ENCODE peak calls at places on chromosome 21, in six cellular contexts. One of them, this sample, is unnamed.
A peak's percentile ranks its signal among the peaks of the same experiment; 100 is the strongest.

GRCh38 chr21:35316933-35317332 is 267.8 kb upstream of the RUNX1 start:
- DNase-seq in upper lobe of right lung: no peak
- DNase-seq in Caco-2: peak; percentile 22
- DNase-seq in glutamatergic neuron: no peak
- DNase-seq in mesothelial cell of epicardium: no peak
- DNase-seq in HL-60: no peak
- DNase-seq in this sample: no peak

GRCh38 chr21:29075706-29076447 is 2.4 kb upstream of the CCT8 start:
- DNase-seq in glutamatergic neuron: no peak
- DNase-seq in mesothelial cell of epicardium: no peak
- DNase-seq in Caco-2: no peak
- DNase-seq in HL-60: no peak
- DNase-seq in upper lobe of right lung: no peak
- DNase-seq in this sample: no peak

GRCh38 chr21:25862596-25862995 is 127.8 kb downstream of the GABPA start:
- DNase-seq in upper lobe of right lung: no peak
- DNase-seq in HL-60: peak; percentile 42
- DNase-seq in Caco-2: peak; percentile 5
- DNase-seq in mesothelial cell of epicardium: no peak
- DNase-seq in glutamatergic neuron: no peak
- DNase-seq in this sample: no peak

GRCh38 chr21:35563885-35564451 is 496.4 kb downstream of the SETD4 start:
- DNase-seq in upper lobe of right lung: no peak
- DNase-seq in HL-60: no peak
- DNase-seq in Caco-2: no peak
- DNase-seq in glutamatergic neuron: peak; percentile 58
- DNase-seq in mesothelial cell of epicardium: no peak
- DNase-seq in this sample: no peak

GRCh38 chr21:34836103-34836932 is 167.5 kb downstream of the CLIC6 start:
- DNase-seq in HL-60: no peak
- DNase-seq in mesothelial cell of epicardium: no peak
- DNase-seq in upper lobe of right lung: peak; percentile 88
- DNase-seq in Caco-2: no peak
- DNase-seq in glutamatergic neuron: no peak
- DNase-seq in this sample: no peak

GRCh38 chr21:14591277-14591876 is 45.3 kb upstream of the SAMSN1 start:
- DNase-seq in HL-60: no peak
- DNase-seq in Caco-2: no peak
- DNase-seq in glutamatergic neuron: no peak
- DNase-seq in mesothelial cell of epicardium: no peak
- DNase-seq in upper lobe of right lung: no peak
- DNase-seq in this sample: no peak

GRCh38 chr21:43790053-43790524 is 712 bp downstream of the RRP1 start:
- DNase-seq in mesothelial cell of epicardium: no peak
- DNase-seq in glutamatergic neuron: no peak
- DNase-seq in upper lobe of right lung: no peak
- DNase-seq in HL-60: no peak
- DNase-seq in Caco-2: no peak
- DNase-seq in this sample: no peak

GRCh38 chr21:42750737-42751530 is 97.5 kb downstream of the PDE9A start:
- DNase-seq in upper lobe of right lung: peak; percentile 56
- DNase-seq in glutamatergic neuron: no peak
- DNase-seq in HL-60: no peak
- DNase-seq in mesothelial cell of epicardium: no peak
- DNase-seq in Caco-2: no peak
- DNase-seq in this sample: no peak

GRCh38 chr21:37072239-37072987 is 458 bp downstream of the PIGP start:
- DNase-seq in HL-60: peak; percentile 61
- DNase-seq in mesothelial cell of epicardium: peak; percentile 82
- DNase-seq in Caco-2: peak; percentile 81
- DNase-seq in upper lobe of right lung: peak; percentile 92
- DNase-seq in glutamatergic neuron: peak; percentile 76
- DNase-seq in this sample: no peak

GRCh38 chr21:33731447-33731846 is 89.1 kb downstream of the ITSN1 start:
- DNase-seq in HL-60: no peak
- DNase-seq in Caco-2: no peak
- DNase-seq in upper lobe of right lung: no peak
- DNase-seq in mesothelial cell of epicardium: no peak
- DNase-seq in glutamatergic neuron: no peak
- DNase-seq in this sample: no peak

GRCh38 chr21:27885296-27885711 is 918.4 kb upstream of the ADAMTS5 start:
- DNase-seq in Caco-2: no peak
- DNase-seq in mesothelial cell of epicardium: no peak
- DNase-seq in glutamatergic neuron: no peak
- DNase-seq in HL-60: no peak
- DNase-seq in upper lobe of right lung: no peak
- DNase-seq in this sample: no peak

GRCh38 chr21:46322351-46323226 is 1.1 kb downstream of the C21orf58 start:
- DNase-seq in mesothelial cell of epicardium: no peak
- DNase-seq in Caco-2: peak; percentile 27
- DNase-seq in glutamatergic neuron: peak; percentile 22
- DNase-seq in upper lobe of right lung: no peak
- DNase-seq in HL-60: peak; percentile 37
- DNase-seq in this sample: no peak

GRCh38 chr21:36145259-36145658 is 10.4 kb downstream of the CBR3 start:
- DNase-seq in glutamatergic neuron: no peak
- DNase-seq in Caco-2: no peak
- DNase-seq in mesothelial cell of epicardium: no peak
- DNase-seq in upper lobe of right lung: no peak
- DNase-seq in HL-60: no peak
- DNase-seq in this sample: no peak

GRCh38 chr21:43294194-43294902 is 125.5 kb downstream of the CRYAA start:
- DNase-seq in mesothelial cell of epicardium: no peak
- DNase-seq in upper lobe of right lung: peak; percentile 12
- DNase-seq in glutamatergic neuron: peak; percentile 4
- DNase-seq in Caco-2: no peak
- DNase-seq in HL-60: no peak
- DNase-seq in this sample: no peak

GRCh38 chr21:36150192-36150711 is 6.4 kb upstream of the DOP1B start:
- DNase-seq in glutamatergic neuron: no peak
- DNase-seq in upper lobe of right lung: no peak
- DNase-seq in mesothelial cell of epicardium: no peak
- DNase-seq in Caco-2: no peak
- DNase-seq in HL-60: peak; percentile 89
- DNase-seq in this sample: no peak

GRCh38 chr21:44092201-44092600 is 15.0 kb upstream of the PWP2 start:
- DNase-seq in glutamatergic neuron: no peak
- DNase-seq in mesothelial cell of epicardium: no peak
- DNase-seq in HL-60: no peak
- DNase-seq in upper lobe of right lung: peak; percentile 33
- DNase-seq in Caco-2: no peak
- DNase-seq in this sample: peak; percentile 58

GRCh38 chr21:29190920-29191319 is 60.5 kb downstream of the MAP3K7CL start:
- DNase-seq in glutamatergic neuron: no peak
- DNase-seq in mesothelial cell of epicardium: no peak
- DNase-seq in Caco-2: no peak
- DNase-seq in HL-60: peak; percentile 56
- DNase-seq in upper lobe of right lung: no peak
- DNase-seq in this sample: no peak

GRCh38 chr21:34939673-34940321 is 109.3 kb downstream of the RUNX1 start:
- DNase-seq in Caco-2: no peak
- DNase-seq in HL-60: peak; percentile 50
- DNase-seq in mesothelial cell of epicardium: no peak
- DNase-seq in upper lobe of right lung: no peak
- DNase-seq in glutamatergic neuron: no peak
- DNase-seq in this sample: no peak

GRCh38 chr21:37459575-37459974 is 93.0 kb downstream of the DYRK1A start:
- DNase-seq in glutamatergic neuron: no peak
- DNase-seq in HL-60: no peak
- DNase-seq in mesothelial cell of epicardium: no peak
- DNase-seq in upper lobe of right lung: no peak
- DNase-seq in Caco-2: no peak
- DNase-seq in this sample: no peak

GRCh38 chr21:33584455-33584854 is 4.0 kb downstream of the DONSON start:
- DNase-seq in HL-60: no peak
- DNase-seq in Caco-2: no peak
- DNase-seq in mesothelial cell of epicardium: no peak
- DNase-seq in upper lobe of right lung: no peak
- DNase-seq in glutamatergic neuron: no peak
- DNase-seq in this sample: no peak

GRCh38 chr21:15444118-15444960 is 285.4 kb upstream of the USP25 start:
- DNase-seq in glutamatergic neuron: no peak
- DNase-seq in HL-60: no peak
- DNase-seq in upper lobe of right lung: no peak
- DNase-seq in Caco-2: peak; percentile 69
- DNase-seq in mesothelial cell of epicardium: no peak
- DNase-seq in this sample: no peak

GRCh38 chr21:42685036-42685435 is 31.6 kb downstream of the PDE9A start:
- DNase-seq in upper lobe of right lung: no peak
- DNase-seq in mesothelial cell of epicardium: no peak
- DNase-seq in HL-60: no peak
- DNase-seq in glutamatergic neuron: no peak
- DNase-seq in Caco-2: no peak
- DNase-seq in this sample: no peak

GRCh38 chr21:34242973-34243372 is 120.8 kb upstream of the KCNE2 start:
- DNase-seq in HL-60: no peak
- DNase-seq in mesothelial cell of epicardium: no peak
- DNase-seq in Caco-2: no peak
- DNase-seq in glutamatergic neuron: no peak
- DNase-seq in upper lobe of right lung: no peak
- DNase-seq in this sample: no peak

GRCh38 chr21:34885636-34886553 is 163.2 kb downstream of the RUNX1 start:
- DNase-seq in mesothelial cell of epicardium: no peak
- DNase-seq in upper lobe of right lung: no peak
- DNase-seq in Caco-2: peak; percentile 33
- DNase-seq in glutamatergic neuron: no peak
- DNase-seq in HL-60: peak; percentile 14
- DNase-seq in this sample: no peak

DNA sequence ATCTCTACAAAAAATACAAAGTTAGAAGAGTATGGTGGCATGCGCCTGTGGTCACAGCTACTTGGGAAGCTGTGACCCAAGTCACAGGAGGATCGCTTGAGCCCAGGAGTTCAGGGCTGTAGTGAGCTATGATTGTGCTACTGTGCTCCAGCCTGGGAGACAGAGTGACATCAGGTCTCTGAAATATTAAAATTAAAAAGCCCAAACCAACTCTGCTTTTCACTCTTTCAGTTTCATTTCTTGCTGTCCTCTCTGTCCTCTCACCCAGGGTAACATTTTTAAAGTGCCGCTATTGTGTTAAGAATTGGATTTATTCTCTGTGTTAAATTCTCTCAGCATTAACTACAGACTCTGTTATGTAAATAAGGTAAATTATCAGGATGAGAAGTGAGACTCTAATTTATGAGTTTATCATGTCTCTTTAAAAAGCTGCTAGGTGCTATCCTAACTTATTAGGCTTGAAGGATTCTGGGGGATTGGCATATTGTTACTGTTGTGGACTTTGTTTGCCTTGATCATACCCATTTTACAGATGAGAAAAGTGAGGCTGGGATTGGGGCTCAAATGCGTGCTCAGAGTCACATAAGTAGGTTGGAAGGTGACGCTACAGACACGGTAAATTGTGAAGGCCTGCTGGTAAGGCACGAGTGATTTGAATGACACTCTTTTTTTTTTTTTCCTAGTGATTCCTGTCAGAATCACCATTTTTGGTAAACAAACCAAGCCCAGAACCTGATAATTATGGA is 46.5 kb downstream of the B3GALT5 start:
- DNase-seq in HL-60: no peak
- DNase-seq in glutamatergic neuron: no peak
- DNase-seq in Caco-2: no peak
- DNase-seq in mesothelial cell of epicardium: no peak
- DNase-seq in upper lobe of right lung: no peak
- DNase-seq in this sample: no peak
- TF ChIP-seq CTCF in HL-60: no peak
- TF ChIP-seq CTCF in glutamatergic neuron: no peak
- TF ChIP-seq CTCF in Caco-2: no peak
- TF ChIP-seq CTCF in mesothelial cell of epicardium: no peak
- TF ChIP-seq CTCF in upper lobe of right lung: no peak
- TF ChIP-seq CTCF in this sample: no peak

GRCh38 chr21:18252686-18253085 is 8.1 kb downstream of the CHODL start:
- DNase-seq in mesothelial cell of epicardium: no peak
- DNase-seq in Caco-2: no peak
- DNase-seq in glutamatergic neuron: peak; percentile 33
- DNase-seq in upper lobe of right lung: no peak
- DNase-seq in HL-60: no peak
- DNase-seq in this sample: no peak

GRCh38 chr21:18253252-18253651 is 8.6 kb downstream of the CHODL start:
- DNase-seq in HL-60: no peak
- DNase-seq in Caco-2: no peak
- DNase-seq in mesothelial cell of epicardium: no peak
- DNase-seq in glutamatergic neuron: no peak
- DNase-seq in upper lobe of right lung: no peak
- DNase-seq in this sample: no peak

GRCh38 chr21:18251065-18251464 is 6.4 kb downstream of the CHODL start:
- DNase-seq in upper lobe of right lung: no peak
- DNase-seq in Caco-2: no peak
- DNase-seq in glutamatergic neuron: no peak
- DNase-seq in mesothelial cell of epicardium: no peak
- DNase-seq in HL-60: no peak
- DNase-seq in this sample: no peak

GRCh38 chr21:18248171-18248570 is 3.5 kb downstream of the CHODL start:
- DNase-seq in mesothelial cell of epicardium: no peak
- DNase-seq in Caco-2: no peak
- DNase-seq in upper lobe of right lung: no peak
- DNase-seq in glutamatergic neuron: no peak
- DNase-seq in HL-60: no peak
- DNase-seq in this sample: no peak

DNA sequence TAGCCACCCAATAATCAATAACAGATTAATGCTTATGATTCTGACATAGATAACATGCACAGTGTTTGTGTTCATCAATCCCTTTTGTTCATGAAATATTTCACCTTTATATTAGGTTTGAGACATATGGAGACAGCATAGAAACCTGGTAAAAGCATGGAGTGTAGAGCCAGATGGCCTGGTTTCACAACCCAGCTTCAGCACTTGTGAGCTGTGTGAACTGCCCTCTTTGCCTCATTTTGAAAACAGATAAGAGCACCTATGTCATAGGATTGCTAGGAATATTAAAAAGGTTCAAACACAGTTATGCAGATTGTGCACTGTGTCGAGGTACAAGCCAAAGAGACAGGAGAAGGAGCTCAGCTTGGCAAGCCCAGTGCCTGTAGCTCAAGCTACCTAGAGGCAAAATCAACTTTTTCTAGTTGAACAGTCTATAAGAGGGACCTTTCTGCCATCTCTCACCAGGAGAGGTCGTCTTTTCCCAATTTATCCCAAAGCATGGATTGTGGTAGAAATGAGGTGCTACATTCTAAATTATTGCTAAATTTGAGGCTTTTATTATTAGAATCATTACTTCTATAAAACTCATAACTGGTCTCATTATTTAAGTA is 5.0 kb downstream of the CHODL start:
- DNase-seq in mesothelial cell of epicardium: no peak
- DNase-seq in HL-60: no peak
- DNase-seq in upper lobe of right lung: no peak
- DNase-seq in glutamatergic neuron: no peak
- DNase-seq in Caco-2: peak; percentile 5
- DNase-seq in this sample: no peak
- TF ChIP-seq CTCF in mesothelial cell of epicardium: no peak
- TF ChIP-seq CTCF in HL-60: no peak
- TF ChIP-seq CTCF in upper lobe of right lung: no peak
- TF ChIP-seq CTCF in glutamatergic neuron: no peak
- TF ChIP-seq CTCF in Caco-2: no peak
- TF ChIP-seq CTCF in this sample: peak; percentile 50

GRCh38 chr21:45305831-45306230 is 18.1 kb upstream of the POFUT2 start:
- DNase-seq in glutamatergic neuron: no peak
- DNase-seq in mesothelial cell of epicardium: no peak
- DNase-seq in HL-60: no peak
- DNase-seq in upper lobe of right lung: no peak
- DNase-seq in Caco-2: no peak
- DNase-seq in this sample: no peak
- TF ChIP-seq CTCF in glutamatergic neuron: no peak
- TF ChIP-seq CTCF in mesothelial cell of epicardium: no peak
- TF ChIP-seq CTCF in HL-60: no peak
- TF ChIP-seq CTCF in upper lobe of right lung: no peak
- TF ChIP-seq CTCF in Caco-2: no peak
- TF ChIP-seq CTCF in this sample: no peak

GRCh38 chr21:31343680-31344480 is at the start of gene TIAM1:
- DNase-seq in Caco-2: no peak
- DNase-seq in HL-60: no peak
- DNase-seq in glutamatergic neuron: peak; percentile 47
- DNase-seq in upper lobe of right lung: peak; percentile 81
- DNase-seq in mesothelial cell of epicardium: no peak
- DNase-seq in this sample: no peak
- TF ChIP-seq CTCF in Caco-2: no peak
- TF ChIP-seq CTCF in HL-60: no peak
- TF ChIP-seq CTCF in glutamatergic neuron: no peak
- TF ChIP-seq CTCF in upper lobe of right lung: no peak
- TF ChIP-seq CTCF in mesothelial cell of epicardium: no peak
- TF ChIP-seq CTCF in this sample: no peak

This sample was measured in type B pancreatic cell.